ENCODE peak calls at places on chromosomes 2 and 18, in nine cellular contexts. G is fibroblast of mammary gland; Y is AG04449; I is WTC11; Q is CD4-positive, alpha-beta T cell; A is astrocyte; C is HFF-Myc; Z is cardiac muscle cell; R is GM10248. X is an unnamed sample.

GRCh38 chr2:196206804-196207203 is 35.4 kb upstream of the STK17B start:
- DNase-seq in I (no peak), C (no peak), Y (no peak), G (peak), Q (no peak), R (no peak), Z (no peak), A (no peak), X (no peak)

GRCh38 chr2:7881038-7881437 is 800.8 kb upstream of the ID2 start:
- DNase-seq in R (no peak), Y (no peak), A (peak), Q (no peak), C (no peak), G (no peak), I (no peak), Z (no peak), X (no peak)

GRCh38 chr2:28338046-28338753 is 54.5 kb upstream of the FOSL2 start:
- DNase-seq in I (no peak), Y (peak), Q (no peak), A (peak), G (peak), C (peak), Z (peak), R (no peak), X (no peak)

GRCh38 chr2:219010873-219011272 is 17.7 kb upstream of the CRYBA2 start:
- DNase-seq in I (no peak), C (no peak), Q (no peak), Z (no peak), Y (no peak), A (no peak), G (no peak), R (no peak), X (no peak)

GRCh38 chr2:118371500-118371899 is 283.2 kb downstream of the INSIG2 start:
- DNase-seq in A (peak), Q (no peak), Z (peak), Y (no peak), C (peak), G (peak), I (peak), R (no peak), X (peak)

GRCh38 chr2:28552045-28552823 is 56.4 kb downstream of the PLB1 start:
- DNase-seq in G (peak), Z (peak), I (no peak), R (no peak), Y (no peak), A (peak), Q (no peak), C (no peak), X (no peak)

GRCh38 chr18:9814431-9814830 is 71.3 kb upstream of the TXNDC2 start:
- DNase-seq in R (no peak), G (peak), Z (peak), C (no peak), A (peak), I (no peak), Y (peak), Q (no peak), X (no peak)

GRCh38 chr2:185608799-185609198 is 129.8 kb upstream of the FSIP2 start:
- DNase-seq in Z (no peak), A (peak), G (peak), I (no peak), C (no peak), Q (no peak), R (no peak), Y (no peak), X (no peak)

GRCh38 chr2:237453671-237454070 is 33.4 kb upstream of the MLPH start:
- DNase-seq in I (no peak), Z (no peak), Y (no peak), C (no peak), G (no peak), R (no peak), Q (no peak), A (no peak), X (no peak)

GRCh38 chr2:222919841-222920609 is 59.2 kb downstream of the ACSL3 start:
- DNase-seq in I (no peak), R (no peak), C (peak), Q (no peak), A (peak), G (peak), Z (peak), Y (peak), X (no peak)

GRCh38 chr2:17709897-17710296 is 43.7 kb downstream of the SMC6 start:
- DNase-seq in I (no peak), Y (no peak), R (no peak), C (no peak), Z (no peak), A (no peak), Q (no peak), G (peak), X (no peak)

GRCh38 chr18:79463424-79463960 is 67.8 kb downstream of the NFATC1 start:
- DNase-seq in A (no peak), G (no peak), C (no peak), I (no peak), Q (no peak), Z (no peak), R (no peak), Y (no peak), X (no peak)

GRCh38 chr2:205699554-205700289 is 17.4 kb downstream of the NRP2 start:
- DNase-seq in G (no peak), C (no peak), I (no peak), A (no peak), R (no peak), Q (no peak), Y (no peak), Z (no peak), X (no peak)

GRCh38 chr2:221818569-221818968 is 246.5 kb upstream of the EPHA4 start:
- DNase-seq in G (no peak), Y (no peak), A (no peak), R (no peak), C (no peak), Z (no peak), I (no peak), Q (no peak), X (no peak)

GRCh38 chr2:234495076-234495800 is 1.6 kb downstream of the ARL4C start:
- DNase-seq in Y (no peak), Z (peak), I (peak), Q (peak), R (no peak), C (no peak), A (peak), G (peak), X (no peak)

GRCh38 chr2:236675051-236675450 is 105.4 kb downstream of the ACKR3 start:
- DNase-seq in C (no peak), A (peak), R (no peak), Q (no peak), I (no peak), Y (no peak), Z (peak), G (no peak), X (no peak)

GRCh38 chr2:151472966-151473365 is 63.3 kb downstream of the RIF1 start:
- DNase-seq in Z (no peak), Q (no peak), R (no peak), G (no peak), A (no peak), C (no peak), I (no peak), Y (no peak), X (no peak)

GRCh38 chr2:21013043-21013816 is 30.6 kb downstream of the APOB start:
- DNase-seq in I (no peak), Z (no peak), Q (no peak), R (no peak), C (no peak), G (no peak), Y (no peak), A (no peak), X (no peak)

GRCh38 chr2:217409939-217410820 is 550.3 kb upstream of the TNP1 start:
- DNase-seq in A (no peak), R (no peak), I (no peak), Q (no peak), Y (no peak), Z (no peak), G (no peak), C (no peak), X (no peak)

GRCh38 chr18:7521226-7521856 is 45.8 kb upstream of the PTPRM start:
- DNase-seq in Z (no peak), Y (no peak), C (no peak), Q (no peak), A (no peak), I (no peak), G (no peak), R (no peak), X (no peak)

DNA sequence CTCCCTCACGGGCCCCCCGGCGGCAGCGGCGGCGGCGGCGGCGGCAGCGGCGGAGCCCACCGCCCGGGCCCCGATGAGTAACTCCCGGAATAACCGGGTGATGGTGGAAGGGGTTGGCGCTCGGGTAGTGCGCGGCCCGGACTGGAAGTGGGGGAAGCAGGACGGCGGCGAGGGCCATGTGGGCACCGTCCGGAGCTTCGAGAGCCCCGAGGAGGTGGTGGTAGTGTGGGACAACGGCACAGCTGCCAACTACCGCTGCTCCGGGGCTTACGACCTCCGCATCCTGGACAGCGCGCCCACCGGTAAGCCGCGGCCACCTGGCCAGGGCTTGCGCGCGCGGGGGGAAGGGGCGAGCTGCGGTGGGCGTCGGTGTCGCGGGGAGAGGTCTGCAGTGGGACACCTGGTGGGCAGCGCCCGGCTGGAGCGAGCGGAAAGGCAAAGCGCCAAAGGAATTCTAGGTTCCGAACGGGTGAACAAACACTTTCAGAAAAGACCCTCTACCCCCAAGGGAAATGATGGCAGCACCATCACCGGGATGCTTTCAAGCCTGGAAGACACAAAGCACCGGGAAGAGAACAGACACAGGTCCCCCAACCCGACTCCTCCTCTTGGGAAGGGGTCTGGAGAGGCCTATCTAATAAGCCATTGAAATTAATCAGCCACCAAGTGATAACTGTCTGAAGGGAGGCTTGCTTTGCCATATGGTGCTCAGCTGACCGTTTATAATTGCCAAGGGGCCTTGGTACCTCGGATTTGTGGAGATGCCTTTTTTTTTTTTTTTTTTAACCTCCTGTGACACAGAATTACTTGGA is 1.1 kb downstream of the MIB1 start:
- DNase-seq in Q (peak), G (peak), Z (no peak), Y (no peak), I (peak), R (peak), A (no peak), C (no peak), X (peak)
- TF ChIP-seq CTCF in Q (no peak), G (no peak), Z (no peak), Y (no peak), I (no peak), R (no peak), A (no peak), C (no peak), X (no peak)

GRCh38 chr2:240881913-240882312 is 13.3 kb downstream of the AGXT start:
- DNase-seq in A (no peak), Q (no peak), I (no peak), G (no peak), Y (no peak), R (no peak), C (no peak), Z (no peak), X (no peak)
- TF ChIP-seq CTCF in A (no peak), Q (no peak), I (no peak), G (no peak), Y (no peak), R (no peak), C (no peak), Z (no peak), X (no peak)

DNA sequence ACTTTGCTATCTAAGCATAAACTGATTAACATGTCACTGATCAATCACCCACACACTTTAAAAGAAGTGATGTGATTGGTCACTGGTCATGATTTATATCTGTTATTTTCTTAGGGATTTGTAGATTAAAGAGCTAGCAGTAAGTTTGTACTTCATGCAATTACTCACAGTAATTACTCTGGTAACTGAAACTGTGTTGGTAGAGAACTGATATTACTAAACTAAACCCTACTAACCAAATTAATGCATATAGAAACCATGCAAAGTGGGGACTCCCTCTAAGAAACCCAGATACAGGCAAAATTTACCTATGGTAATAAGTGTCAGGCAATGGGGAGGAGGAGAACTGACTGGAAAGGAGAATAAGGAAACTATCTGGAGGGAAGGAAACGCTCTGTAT is 44.8 kb upstream of the C2orf15 start:
- DNase-seq in A (no peak), Z (no peak), I (no peak), Y (no peak), C (no peak), Q (no peak), G (no peak), R (no peak), X (no peak)
- TF ChIP-seq CTCF in A (no peak), Z (no peak), I (no peak), Y (no peak), C (no peak), Q (no peak), G (no peak), R (no peak), X (no peak)

GRCh38 chr2:98924910-98925309 is 11.1 kb downstream of the CRACDL start:
- DNase-seq in C (no peak), I (no peak), R (no peak), Y (no peak), G (no peak), Z (no peak), A (no peak), Q (no peak), X (no peak)

GRCh38 chr2:98924038-98924437 is 12.0 kb downstream of the CRACDL start:
- DNase-seq in Z (no peak), I (no peak), A (no peak), G (no peak), Y (no peak), C (no peak), R (no peak), Q (no peak), X (no peak)

GRCh38 chr2:98921062-98921461 is 15.0 kb downstream of the CRACDL start:
- DNase-seq in Q (no peak), I (no peak), C (no peak), G (no peak), R (no peak), Y (no peak), A (no peak), Z (no peak), X (no peak)

GRCh38 chr2:98926601-98927000 is 9.4 kb downstream of the CRACDL start:
- DNase-seq in Z (no peak), Y (no peak), A (peak), G (peak), R (no peak), Q (no peak), C (no peak), I (no peak), X (no peak)

GRCh38 chr2:98923244-98923940 is 12.6 kb downstream of the CRACDL start:
- DNase-seq in R (no peak), Q (no peak), G (no peak), I (no peak), A (no peak), Z (no peak), Y (no peak), C (no peak), X (no peak)
- TF ChIP-seq CTCF in R (no peak), Q (no peak), G (peak), I (peak), A (no peak), Z (no peak), Y (no peak), C (peak), X (no peak)

GRCh38 chr18:23136326-23137092 is 1.2 kb downstream of the CABLES1 start:
- DNase-seq in G (no peak), I (peak), Y (no peak), Q (peak), Z (peak), C (no peak), A (peak), R (peak), X (peak)

GRCh38 chr18:23135679-23136325 is 517 bp downstream of the CABLES1 start:
- DNase-seq in Q (peak), Z (peak), G (no peak), A (no peak), I (peak), C (no peak), Y (no peak), R (peak), X (peak)

GRCh38 chr18:23134780-23135678 is at the start of gene CABLES1:
- DNase-seq in I (peak), Z (peak), Q (peak), C (no peak), Y (no peak), A (peak), G (peak), R (peak), X (peak)

GRCh38 chr18:23131693-23132319 is 3.5 kb upstream of the CABLES1 start:
- DNase-seq in A (peak), Q (no peak), R (peak), G (peak), I (peak), C (peak), Z (peak), Y (peak), X (peak)

GRCh38 chr18:23133860-23134779 is 1.2 kb upstream of the CABLES1 start:
- DNase-seq in Q (peak), A (no peak), Z (no peak), G (no peak), C (no peak), R (peak), I (peak), Y (no peak), X (peak)
- TF ChIP-seq CTCF in Q (no peak), A (no peak), Z (no peak), G (no peak), C (no peak), R (no peak), I (no peak), Y (no peak), X (no peak)

GRCh38 chr2:9950521-9951271 is 797 bp upstream of the GRHL1 start:
- DNase-seq in Q (no peak), R (peak), G (no peak), C (no peak), Y (no peak), A (no peak), I (peak), Z (peak), X (peak)
- TF ChIP-seq CTCF in Q (no peak), R (peak), G (no peak), C (no peak), Y (no peak), A (no peak), I (no peak), Z (no peak), X (peak)

GRCh38 chr2:172813314-172813888 is 77.8 kb downstream of the RAPGEF4 start:
- DNase-seq in G (peak), Q (no peak), I (no peak), Z (peak), R (no peak), Y (no peak), C (no peak), A (no peak), X (no peak)
- TF ChIP-seq CTCF in G (peak), Q (no peak), I (no peak), Z (peak), R (no peak), Y (no peak), C (peak), A (peak), X (no peak)

GRCh38 chr2:120205901-120206581 is 17.2 kb downstream of the TMEM185B start:
- DNase-seq in I (peak), Q (no peak), A (no peak), G (no peak), Y (no peak), R (peak), Z (no peak), C (no peak), X (peak)

GRCh38 chr2:120204945-120205670 is 18.1 kb downstream of the TMEM185B start:
- DNase-seq in G (no peak), Y (no peak), I (no peak), Z (no peak), A (no peak), Q (no peak), C (no peak), R (peak), X (no peak)

GRCh38 chr2:120203341-120204021 is 19.7 kb downstream of the TMEM185B start:
- DNase-seq in Y (no peak), A (no peak), I (no peak), C (no peak), G (no peak), Q (no peak), R (no peak), Z (peak), X (no peak)

GRCh38 chr2:120204417-120204816 is 18.8 kb downstream of the TMEM185B start:
- DNase-seq in Z (no peak), C (no peak), I (no peak), Q (no peak), Y (no peak), R (peak), A (no peak), G (no peak), X (no peak)

GRCh38 chr2:120204022-120204405 is 19.2 kb downstream of the TMEM185B start:
- DNase-seq in C (no peak), R (peak), Z (no peak), Y (no peak), I (no peak), G (no peak), A (no peak), Q (no peak), X (no peak)
- TF ChIP-seq CTCF in C (peak), R (peak), Z (peak), Y (no peak), I (no peak), G (peak), A (no peak), Q (no peak), X (peak)

DNA sequence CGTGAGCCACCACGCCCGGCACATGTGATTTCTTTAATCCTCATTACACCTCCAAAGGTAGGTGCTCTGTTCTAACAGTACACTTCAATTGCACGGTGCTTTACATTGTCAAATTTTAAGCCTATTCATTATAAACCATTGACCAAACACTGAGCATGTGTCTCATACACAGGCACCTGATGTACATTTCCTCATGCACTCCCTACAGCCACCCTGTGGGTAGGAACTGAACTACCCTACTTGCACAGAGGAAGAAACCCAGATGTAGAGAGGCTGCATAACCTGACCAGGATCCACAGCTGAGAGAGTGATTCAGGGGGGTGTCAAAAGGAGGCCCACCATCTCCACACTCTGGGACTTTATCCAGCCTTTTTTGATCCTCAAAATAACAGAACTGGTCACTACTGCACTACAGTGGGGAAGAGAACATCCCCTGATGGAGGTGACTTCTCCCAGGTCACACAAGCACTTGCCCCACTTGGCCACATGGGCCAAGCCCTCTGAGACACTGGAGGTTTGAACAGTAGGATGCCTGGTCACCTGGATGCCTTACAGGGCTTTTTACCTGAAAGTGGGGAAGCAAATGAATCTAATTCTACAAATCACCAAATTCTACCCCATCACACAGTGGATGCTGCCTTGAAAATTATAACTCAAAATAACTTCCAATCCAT is 6.9 kb upstream of the DPYSL5 start:
- DNase-seq in G (no peak), A (no peak), I (no peak), Y (no peak), Q (no peak), Z (no peak), R (no peak), C (no peak), X (no peak)
- TF ChIP-seq CTCF in G (peak), A (no peak), I (no peak), Y (no peak), Q (no peak), Z (no peak), R (no peak), C (peak), X (no peak)